ENCODE peak calls at places on chromosomes 6 and 20, in nine cellular contexts. B, E, P, T, X, U, N, K and C are unnamed samples.

GRCh38 chr6:65927141-65927540 is 220.1 kb upstream of the EYS start:
- DNase-seq in B (no peak), E (no peak), P (no peak), T (no peak), X (no peak), U (no peak), N (no peak), K (no peak), C (no peak)

GRCh38 chr20:16205505-16205904 is 367.7 kb downstream of the KIF16B start:
- DNase-seq in B (no peak), E (no peak), P (no peak), T (no peak), X (no peak), U (no peak), N (no peak), K (no peak), C (no peak)

GRCh38 chr6:167669553-167669849 is 157.2 kb upstream of the AFDN start:
- DNase-seq in B (no peak), E (no peak), P (no peak), T (no peak), X (no peak), U (no peak), N (no peak), K (no peak), C (no peak)

GRCh38 chr6:3871511-3871910 is 22.3 kb downstream of the FAM50B start:
- DNase-seq in B (no peak), E (no peak), P (no peak), T (no peak), X (no peak), U (no peak), N (no peak), K (no peak), C (peak; percentile 81)

GRCh38 chr6:32852844-32853540 is 512 bp downstream of the TAP1 start:
- DNase-seq in B (peak; percentile 45), E (no peak), P (peak; percentile 44), T (peak; percentile 52), X (peak; percentile 43), U (peak; percentile 45), N (peak; percentile 55), K (no peak), C (peak; percentile 46)

GRCh38 chr6:164108869-164109769 is 694.6 kb downstream of the QKI start:
- DNase-seq in B (no peak), E (no peak), P (no peak), T (no peak), X (no peak), U (no peak), N (peak; percentile 59), K (no peak), C (no peak)

GRCh38 chr20:38520261-38520660 is 47.6 kb downstream of the RALGAPB start:
- DNase-seq in B (no peak), E (no peak), P (no peak), T (no peak), X (no peak), U (no peak), N (no peak), K (no peak), C (no peak)

GRCh38 chr6:22113046-22113766 is 183.6 kb downstream of the PRL start:
- DNase-seq in B (no peak), E (peak; percentile 14), P (no peak), T (no peak), X (no peak), U (no peak), N (peak; percentile 65), K (no peak), C (no peak)

GRCh38 chr6:45156075-45156474 is 172.1 kb upstream of the RUNX2 start:
- DNase-seq in B (no peak), E (no peak), P (no peak), T (no peak), X (peak; percentile 6), U (no peak), N (no peak), K (no peak), C (peak; percentile 33)

GRCh38 chr20:20411382-20411781 is 43.5 kb downstream of the INSM1 start:
- DNase-seq in B (no peak), E (no peak), P (no peak), T (no peak), X (no peak), U (no peak), N (no peak), K (no peak), C (no peak)

GRCh38 chr6:121811106-121811505 is 375.7 kb downstream of the GJA1 start:
- DNase-seq in B (no peak), E (no peak), P (no peak), T (no peak), X (no peak), U (no peak), N (no peak), K (no peak), C (no peak)

GRCh38 chr6:51908243-51908642 is 179.2 kb downstream of the PKHD1 start:
- DNase-seq in B (no peak), E (no peak), P (no peak), T (no peak), X (no peak), U (no peak), N (no peak), K (no peak), C (no peak)

GRCh38 chr6:169168706-169169105 is 84.9 kb downstream of the THBS2 start:
- DNase-seq in B (no peak), E (no peak), P (no peak), T (peak; percentile 40), X (no peak), U (no peak), N (no peak), K (no peak), C (no peak)

GRCh38 chr6:132490024-132490423 is 22.9 kb downstream of the STX7 start:
- DNase-seq in B (no peak), E (no peak), P (no peak), T (no peak), X (no peak), U (no peak), N (peak; percentile 22), K (no peak), C (no peak)

GRCh38 chr20:35226775-35227681 is 538 bp downstream of the MMP24 start:
- DNase-seq in B (peak; percentile 89), E (no peak), P (peak; percentile 27), T (peak; percentile 86), X (peak; percentile 5), U (peak; percentile 38), N (peak; percentile 59), K (no peak), C (peak; percentile 17)

GRCh38 chr20:17558154-17558940 is 11.5 kb upstream of the DSTN start:
- DNase-seq in B (no peak), E (peak; percentile 58), P (no peak), T (no peak), X (no peak), U (peak; percentile 34), N (no peak), K (no peak), C (no peak)

GRCh38 chr20:20083796-20084195 is 31.5 kb downstream of the CFAP61 start:
- DNase-seq in B (peak; percentile 54), E (no peak), P (no peak), T (peak; percentile 31), X (no peak), U (no peak), N (no peak), K (no peak), C (peak; percentile 27)

GRCh38 chr6:151958332-151958731 is 150.8 kb downstream of the ESR1 start:
- DNase-seq in B (no peak), E (no peak), P (no peak), T (no peak), X (no peak), U (no peak), N (no peak), K (no peak), C (no peak)

DNA sequence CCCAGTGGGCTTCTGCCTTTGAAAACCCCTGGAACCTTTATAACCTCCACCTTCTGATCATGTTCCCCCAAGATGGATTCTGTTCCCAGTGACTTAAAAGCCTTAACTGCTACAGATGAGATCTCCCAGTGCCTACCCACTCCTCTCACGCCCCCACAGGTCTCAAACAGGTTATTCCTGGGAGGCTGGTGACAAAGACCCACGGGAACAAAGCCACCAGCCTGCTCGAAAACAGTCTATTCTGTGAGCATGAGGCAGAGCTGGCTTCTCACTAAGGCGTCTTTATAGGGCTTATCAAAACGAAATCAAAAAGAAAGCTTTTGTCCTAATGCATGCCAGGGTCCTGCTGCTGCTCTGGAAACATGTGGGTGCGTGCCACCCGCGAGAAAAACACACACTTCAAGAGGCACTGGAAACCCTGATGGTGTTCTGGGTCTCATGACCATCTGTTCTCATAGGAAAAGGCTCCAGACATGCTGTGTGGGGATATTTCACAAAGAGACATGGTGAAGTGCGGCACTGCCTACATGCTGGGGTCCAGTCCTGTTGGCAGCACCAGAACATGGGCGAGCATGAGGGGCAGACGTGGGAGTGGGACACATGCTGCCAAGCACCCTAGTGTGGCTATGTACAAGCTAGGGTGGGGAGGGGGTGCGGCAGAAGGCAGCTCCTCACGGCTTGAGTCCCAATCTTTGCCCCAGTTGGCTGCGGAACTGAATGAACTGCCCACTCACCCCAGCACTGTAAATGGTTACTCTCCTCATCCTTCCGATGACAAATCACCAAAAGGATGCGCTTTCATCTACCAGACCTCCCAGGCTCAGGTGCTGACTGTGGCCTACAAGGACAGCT is 2.1 kb downstream of the FKBP1A start:
- DNase-seq in B (no peak), E (no peak), P (no peak), T (no peak), X (no peak), U (peak; percentile 16), N (no peak), K (no peak), C (no peak)
- H3K4me3 ChIP-seq in B (no peak overlapping the region), E (peak overlapping the region; percentile 90), P (peak overlapping the region; percentile 30), T (peak overlapping the region; percentile 95), X (peak overlapping the region; percentile 69), U (peak overlapping the region; percentile 81), N (no peak overlapping the region), K (no peak overlapping the region), C (peak overlapping the region; percentile 94)

GRCh38 chr6:140713495-140713894 is 1339.0 kb upstream of the CITED2 start:
- DNase-seq in B (no peak), E (no peak), P (no peak), T (no peak), X (no peak), U (no peak), N (no peak), K (no peak), C (no peak)

GRCh38 chr6:140708386-140708785 is 1333.9 kb upstream of the CITED2 start:
- DNase-seq in B (no peak), E (no peak), P (no peak), T (no peak), X (no peak), U (no peak), N (no peak), K (no peak), C (no peak)

GRCh38 chr6:140711019-140711613 is 1336.7 kb upstream of the CITED2 start:
- DNase-seq in B (no peak), E (no peak), P (no peak), T (no peak), X (no peak), U (no peak), N (no peak), K (no peak), C (no peak)
- H3K9me3 ChIP-seq in B (no peaks in the 10 kb centered on the region), E (peaks cover 4% of the 10 kb centered on the region), P (no peaks in the 10 kb centered on the region), T (peaks cover 6% of the 10 kb centered on the region), X (no peaks in the 10 kb centered on the region), U (no peaks in the 10 kb centered on the region), N (no peaks in the 10 kb centered on the region), K (no peaks in the 10 kb centered on the region), C (no peaks in the 10 kb centered on the region)

GRCh38 chr6:93105017-93105416 is 314.3 kb downstream of the EPHA7 start:
- DNase-seq in B (no peak), E (no peak), P (no peak), T (no peak), X (no peak), U (no peak), N (no peak), K (no peak), C (no peak)
- H3K27ac ChIP-seq in B (peak overlapping the region; percentile 20), E (no peak overlapping the region), P (no peak overlapping the region), T (no peak overlapping the region), X (no peak overlapping the region), U (no peak overlapping the region), N (no peak overlapping the region), K (no peak overlapping the region), C (no peak overlapping the region)

GRCh38 chr20:25859649-25860530 is 163.2 kb upstream of the ZNF337 start:
- DNase-seq in B (peak; percentile 51), E (no peak), P (peak; percentile 56), T (peak; percentile 77), X (peak; percentile 71), U (peak; percentile 56), N (peak; percentile 73), K (no peak), C (peak; percentile 50)
- H3K4me3 ChIP-seq in B (no peak overlapping the region), E (peak overlapping the region; percentile 52), P (no peak overlapping the region), T (peak overlapping the region; percentile 29), X (no peak overlapping the region), U (no peak overlapping the region), N (no peak overlapping the region), K (no peak overlapping the region), C (no peak overlapping the region)